ENCODE peak calls at places on chromosomes 4 and X, in ten cellular contexts. One of them, this sample, is unnamed.

GRCh38 chr4:36187723-36188333 is 56.5 kb downstream of the ARAP2 start:
- DNase-seq in adrenal gland: no peak
- DNase-seq in WERI-Rb-1: no peak
- DNase-seq in psoas muscle: no peak
- DNase-seq in tibial artery: no peak
- DNase-seq in pancreas: no peak
- DNase-seq in CD4-positive, alpha-beta T cell: no peak
- DNase-seq in cardiac muscle cell: peak; percentile 16
- DNase-seq in CD8-positive, alpha-beta T cell: no peak
- DNase-seq in IMR-90: peak; percentile 33
- DNase-seq in this sample: no peak

GRCh38 chr4:23904639-23905061 is 14.8 kb upstream of the PPARGC1A start:
- DNase-seq in adrenal gland: no peak
- DNase-seq in WERI-Rb-1: no peak
- DNase-seq in psoas muscle: no peak
- DNase-seq in tibial artery: no peak
- DNase-seq in pancreas: no peak
- DNase-seq in CD4-positive, alpha-beta T cell: no peak
- DNase-seq in cardiac muscle cell: no peak
- DNase-seq in CD8-positive, alpha-beta T cell: no peak
- DNase-seq in IMR-90: no peak
- DNase-seq in this sample: peak; percentile 41

GRCh38 chr4:15378055-15378454 is 49.8 kb upstream of the C1QTNF7 start:
- DNase-seq in adrenal gland: no peak
- DNase-seq in WERI-Rb-1: no peak
- DNase-seq in psoas muscle: no peak
- DNase-seq in tibial artery: no peak
- DNase-seq in pancreas: no peak
- DNase-seq in CD4-positive, alpha-beta T cell: no peak
- DNase-seq in cardiac muscle cell: peak; percentile 40
- DNase-seq in CD8-positive, alpha-beta T cell: no peak
- DNase-seq in IMR-90: peak; percentile 38
- DNase-seq in this sample: no peak

GRCh38 chrX:130155564-130155963 is 10.1 kb downstream of the AIFM1 start:
- DNase-seq in adrenal gland: no peak
- DNase-seq in WERI-Rb-1: peak; percentile 12
- DNase-seq in psoas muscle: no peak
- DNase-seq in tibial artery: no peak
- DNase-seq in pancreas: no peak
- DNase-seq in CD4-positive, alpha-beta T cell: no peak
- DNase-seq in cardiac muscle cell: peak; percentile 30
- DNase-seq in CD8-positive, alpha-beta T cell: no peak
- DNase-seq in IMR-90: no peak
- DNase-seq in this sample: no peak

GRCh38 chrX:39846460-39846859 is 251.3 kb downstream of the BCOR start:
- DNase-seq in adrenal gland: no peak
- DNase-seq in WERI-Rb-1: no peak
- DNase-seq in psoas muscle: no peak
- DNase-seq in tibial artery: no peak
- DNase-seq in pancreas: no peak
- DNase-seq in CD4-positive, alpha-beta T cell: no peak
- DNase-seq in cardiac muscle cell: no peak
- DNase-seq in CD8-positive, alpha-beta T cell: no peak
- DNase-seq in IMR-90: no peak
- DNase-seq in this sample: no peak

GRCh38 chr4:46123872-46124755 is at the start of gene GABRG1:
- DNase-seq in adrenal gland: peak; percentile 9
- DNase-seq in WERI-Rb-1: no peak
- DNase-seq in psoas muscle: no peak
- DNase-seq in tibial artery: no peak
- DNase-seq in pancreas: no peak
- DNase-seq in CD4-positive, alpha-beta T cell: no peak
- DNase-seq in cardiac muscle cell: no peak
- DNase-seq in CD8-positive, alpha-beta T cell: no peak
- DNase-seq in IMR-90: no peak
- DNase-seq in this sample: no peak

GRCh38 chrX:48025561-48025960 is 18.8 kb downstream of the SPACA5 start:
- DNase-seq in adrenal gland: peak; percentile 50
- DNase-seq in WERI-Rb-1: peak; percentile 65
- DNase-seq in psoas muscle: no peak
- DNase-seq in tibial artery: no peak
- DNase-seq in pancreas: no peak
- DNase-seq in CD4-positive, alpha-beta T cell: no peak
- DNase-seq in cardiac muscle cell: peak; percentile 71
- DNase-seq in CD8-positive, alpha-beta T cell: no peak
- DNase-seq in IMR-90: peak; percentile 61
- DNase-seq in this sample: peak; percentile 20

GRCh38 chrX:48468247-48468671 is 1.8 kb downstream of the SLC38A5 start:
- DNase-seq in adrenal gland: no peak
- DNase-seq in WERI-Rb-1: peak; percentile 88
- DNase-seq in psoas muscle: no peak
- DNase-seq in tibial artery: no peak
- DNase-seq in pancreas: peak; percentile 62
- DNase-seq in CD4-positive, alpha-beta T cell: peak; percentile 36
- DNase-seq in cardiac muscle cell: no peak
- DNase-seq in CD8-positive, alpha-beta T cell: no peak
- DNase-seq in IMR-90: no peak
- DNase-seq in this sample: no peak

GRCh38 chr4:151035321-151035720 is 20.2 kb upstream of the LRBA start:
- DNase-seq in adrenal gland: no peak
- DNase-seq in WERI-Rb-1: no peak
- DNase-seq in psoas muscle: no peak
- DNase-seq in tibial artery: no peak
- DNase-seq in pancreas: peak; percentile 14
- DNase-seq in CD4-positive, alpha-beta T cell: no peak
- DNase-seq in cardiac muscle cell: no peak
- DNase-seq in CD8-positive, alpha-beta T cell: no peak
- DNase-seq in IMR-90: no peak
- DNase-seq in this sample: no peak

GRCh38 chrX:50114113-50114512 is 86.7 kb downstream of the AKAP4 start:
- DNase-seq in adrenal gland: no peak
- DNase-seq in WERI-Rb-1: no peak
- DNase-seq in psoas muscle: no peak
- DNase-seq in tibial artery: no peak
- DNase-seq in pancreas: no peak
- DNase-seq in CD4-positive, alpha-beta T cell: no peak
- DNase-seq in cardiac muscle cell: no peak
- DNase-seq in CD8-positive, alpha-beta T cell: no peak
- DNase-seq in IMR-90: no peak
- DNase-seq in this sample: no peak

GRCh38 chrX:46407036-46407752 is 138.0 kb downstream of the ZNF674 start:
- DNase-seq in adrenal gland: no peak
- DNase-seq in WERI-Rb-1: no peak
- DNase-seq in psoas muscle: no peak
- DNase-seq in tibial artery: no peak
- DNase-seq in pancreas: no peak
- DNase-seq in CD4-positive, alpha-beta T cell: no peak
- DNase-seq in cardiac muscle cell: no peak
- DNase-seq in CD8-positive, alpha-beta T cell: no peak
- DNase-seq in IMR-90: no peak
- DNase-seq in this sample: no peak

GRCh38 chrX:53831662-53832635 is 145.4 kb upstream of the HUWE1 start:
- DNase-seq in adrenal gland: no peak
- DNase-seq in WERI-Rb-1: peak; percentile 41
- DNase-seq in psoas muscle: no peak
- DNase-seq in tibial artery: no peak
- DNase-seq in pancreas: peak; percentile 4
- DNase-seq in CD4-positive, alpha-beta T cell: peak; percentile 34
- DNase-seq in cardiac muscle cell: peak; percentile 23
- DNase-seq in CD8-positive, alpha-beta T cell: peak; percentile 39
- DNase-seq in IMR-90: peak; percentile 7
- DNase-seq in this sample: no peak

GRCh38 chrX:40683245-40683644 is 35.9 kb upstream of the CXorf38 start:
- DNase-seq in adrenal gland: no peak
- DNase-seq in WERI-Rb-1: no peak
- DNase-seq in psoas muscle: no peak
- DNase-seq in tibial artery: no peak
- DNase-seq in pancreas: no peak
- DNase-seq in CD4-positive, alpha-beta T cell: no peak
- DNase-seq in cardiac muscle cell: no peak
- DNase-seq in CD8-positive, alpha-beta T cell: no peak
- DNase-seq in IMR-90: no peak
- DNase-seq in this sample: no peak

GRCh38 chrX:109740076-109740809 is 7.2 kb upstream of the ACSL4 start:
- DNase-seq in adrenal gland: peak; percentile 33
- DNase-seq in WERI-Rb-1: no peak
- DNase-seq in psoas muscle: no peak
- DNase-seq in tibial artery: no peak
- DNase-seq in pancreas: no peak
- DNase-seq in CD4-positive, alpha-beta T cell: no peak
- DNase-seq in cardiac muscle cell: peak; percentile 64
- DNase-seq in CD8-positive, alpha-beta T cell: no peak
- DNase-seq in IMR-90: peak; percentile 52
- DNase-seq in this sample: no peak

GRCh38 chr4:104382961-104383360 is 111.7 kb downstream of the CXXC4 start:
- DNase-seq in adrenal gland: no peak
- DNase-seq in WERI-Rb-1: no peak
- DNase-seq in psoas muscle: no peak
- DNase-seq in tibial artery: no peak
- DNase-seq in pancreas: no peak
- DNase-seq in CD4-positive, alpha-beta T cell: no peak
- DNase-seq in cardiac muscle cell: no peak
- DNase-seq in CD8-positive, alpha-beta T cell: no peak
- DNase-seq in IMR-90: no peak
- DNase-seq in this sample: no peak

GRCh38 chr4:38688676-38689355 is 24.8 kb downstream of the KLF3 start:
- DNase-seq in adrenal gland: peak; percentile 55
- DNase-seq in WERI-Rb-1: no peak
- DNase-seq in psoas muscle: no peak
- DNase-seq in tibial artery: no peak
- DNase-seq in pancreas: no peak
- DNase-seq in CD4-positive, alpha-beta T cell: no peak
- DNase-seq in cardiac muscle cell: no peak
- DNase-seq in CD8-positive, alpha-beta T cell: no peak
- DNase-seq in IMR-90: no peak
- DNase-seq in this sample: no peak

GRCh38 chrX:154748712-154749339 is 2.1 kb downstream of the GAB3 start:
- DNase-seq in adrenal gland: peak; percentile 35
- DNase-seq in WERI-Rb-1: peak; percentile 49
- DNase-seq in psoas muscle: no peak
- DNase-seq in tibial artery: no peak
- DNase-seq in pancreas: no peak
- DNase-seq in CD4-positive, alpha-beta T cell: peak; percentile 45
- DNase-seq in cardiac muscle cell: peak; percentile 69
- DNase-seq in CD8-positive, alpha-beta T cell: peak; percentile 53
- DNase-seq in IMR-90: peak; percentile 50
- DNase-seq in this sample: no peak

GRCh38 chr4:13559414-13559813 is 15.1 kb upstream of the NKX3-2 start:
- DNase-seq in adrenal gland: no peak
- DNase-seq in WERI-Rb-1: no peak
- DNase-seq in psoas muscle: no peak
- DNase-seq in tibial artery: no peak
- DNase-seq in pancreas: no peak
- DNase-seq in CD4-positive, alpha-beta T cell: no peak
- DNase-seq in cardiac muscle cell: peak; percentile 74
- DNase-seq in CD8-positive, alpha-beta T cell: no peak
- DNase-seq in IMR-90: peak; percentile 78
- DNase-seq in this sample: no peak

GRCh38 chr4:6916587-6917444 is 7.2 kb downstream of the TBC1D14 start:
- DNase-seq in adrenal gland: peak; percentile 84
- DNase-seq in WERI-Rb-1: peak; percentile 49
- DNase-seq in psoas muscle: no peak
- DNase-seq in tibial artery: no peak
- DNase-seq in pancreas: no peak
- DNase-seq in CD4-positive, alpha-beta T cell: peak; percentile 59
- DNase-seq in cardiac muscle cell: peak; percentile 26
- DNase-seq in CD8-positive, alpha-beta T cell: peak; percentile 69
- DNase-seq in IMR-90: no peak
- DNase-seq in this sample: no peak
- H3K27ac ChIP-seq in adrenal gland: peak overlapping the region; percentile 43
- H3K27ac ChIP-seq in WERI-Rb-1: peak overlapping the region; percentile 50
- H3K27ac ChIP-seq in psoas muscle: peak overlapping the region; percentile 67
- H3K27ac ChIP-seq in tibial artery: no peak overlapping the region
- H3K27ac ChIP-seq in pancreas: peak overlapping the region; percentile 58
- H3K27ac ChIP-seq in CD4-positive, alpha-beta T cell: peak overlapping the region; percentile 59
- H3K27ac ChIP-seq in cardiac muscle cell: no peak overlapping the region
- H3K27ac ChIP-seq in CD8-positive, alpha-beta T cell: peak overlapping the region; percentile 34
- H3K27ac ChIP-seq in IMR-90: no peak overlapping the region
- H3K27ac ChIP-seq in this sample: peak overlapping the region; percentile 53

DNA sequence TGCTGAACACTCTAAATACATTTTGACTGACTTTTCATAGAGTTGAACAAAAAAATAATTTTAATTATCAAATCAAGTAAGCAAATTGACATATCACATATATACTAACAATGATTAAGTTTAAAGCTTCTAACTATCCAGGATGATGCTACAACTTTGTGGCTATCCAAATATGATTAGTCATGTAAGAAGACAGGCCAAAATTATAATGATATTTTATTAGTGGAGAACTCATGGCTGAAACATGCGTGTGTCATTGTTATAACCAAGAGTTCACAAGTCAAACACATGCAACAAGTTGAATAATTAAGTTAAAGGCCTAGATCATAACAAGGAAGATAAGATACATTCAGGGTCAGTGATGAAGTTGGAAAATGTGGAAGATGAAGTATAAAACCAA is 346.8 kb downstream of the FSTL5 start:
- DNase-seq in adrenal gland: no peak
- DNase-seq in WERI-Rb-1: no peak
- DNase-seq in psoas muscle: no peak
- DNase-seq in tibial artery: no peak
- DNase-seq in pancreas: no peak
- DNase-seq in CD4-positive, alpha-beta T cell: no peak
- DNase-seq in cardiac muscle cell: no peak
- DNase-seq in CD8-positive, alpha-beta T cell: no peak
- DNase-seq in IMR-90: no peak
- DNase-seq in this sample: no peak
- H3K27ac ChIP-seq in adrenal gland: no peak overlapping the region
- H3K27ac ChIP-seq in WERI-Rb-1: no peak overlapping the region
- H3K27ac ChIP-seq in psoas muscle: no peak overlapping the region
- H3K27ac ChIP-seq in tibial artery: no peak overlapping the region
- H3K27ac ChIP-seq in pancreas: no peak overlapping the region
- H3K27ac ChIP-seq in CD4-positive, alpha-beta T cell: no peak overlapping the region
- H3K27ac ChIP-seq in cardiac muscle cell: no peak overlapping the region
- H3K27ac ChIP-seq in CD8-positive, alpha-beta T cell: no peak overlapping the region
- H3K27ac ChIP-seq in IMR-90: no peak overlapping the region
- H3K27ac ChIP-seq in this sample: no peak overlapping the region

GRCh38 chrX:67780694-67781109 is 236.9 kb downstream of the AR start:
- DNase-seq in adrenal gland: peak; percentile 90
- DNase-seq in WERI-Rb-1: no peak
- DNase-seq in psoas muscle: peak; percentile 74
- DNase-seq in tibial artery: peak; percentile 88
- DNase-seq in pancreas: peak; percentile 9
- DNase-seq in CD4-positive, alpha-beta T cell: no peak
- DNase-seq in cardiac muscle cell: peak; percentile 97
- DNase-seq in CD8-positive, alpha-beta T cell: no peak
- DNase-seq in IMR-90: peak; percentile 78
- DNase-seq in this sample: no peak
- H3K27ac ChIP-seq in adrenal gland: peak overlapping the region; percentile 81
- H3K27ac ChIP-seq in WERI-Rb-1: no peak overlapping the region
- H3K27ac ChIP-seq in psoas muscle: peak overlapping the region; percentile 77
- H3K27ac ChIP-seq in tibial artery: peak overlapping the region; percentile 79
- H3K27ac ChIP-seq in pancreas: peak overlapping the region; percentile 13
- H3K27ac ChIP-seq in CD4-positive, alpha-beta T cell: no peak overlapping the region
- H3K27ac ChIP-seq in cardiac muscle cell: peak overlapping the region; percentile 79
- H3K27ac ChIP-seq in CD8-positive, alpha-beta T cell: no peak overlapping the region
- H3K27ac ChIP-seq in IMR-90: peak overlapping the region; percentile 70
- H3K27ac ChIP-seq in this sample: no peak overlapping the region

DNA sequence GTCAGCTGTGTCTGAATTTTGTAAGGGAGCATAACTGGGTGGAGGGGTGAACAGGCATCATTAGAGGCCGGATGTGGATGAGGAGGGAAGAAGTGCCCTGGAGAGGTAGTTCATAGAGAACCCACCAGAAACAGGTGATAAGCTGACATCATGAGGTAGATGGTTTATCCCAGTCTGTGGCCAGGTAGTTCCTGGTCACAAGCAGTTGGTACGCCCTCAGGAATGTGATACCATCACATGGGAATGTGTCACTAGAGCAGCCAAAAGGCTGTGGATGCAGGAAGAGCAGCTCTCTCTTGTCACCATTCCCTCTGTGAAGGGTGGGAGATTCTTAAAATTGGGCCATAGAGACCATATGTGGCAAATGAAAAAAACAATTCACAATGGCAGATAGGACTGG is 21.9 kb downstream of the MSN start:
- DNase-seq in adrenal gland: no peak
- DNase-seq in WERI-Rb-1: no peak
- DNase-seq in psoas muscle: no peak
- DNase-seq in tibial artery: no peak
- DNase-seq in pancreas: no peak
- DNase-seq in CD4-positive, alpha-beta T cell: no peak
- DNase-seq in cardiac muscle cell: no peak
- DNase-seq in CD8-positive, alpha-beta T cell: no peak
- DNase-seq in IMR-90: no peak
- DNase-seq in this sample: no peak
- H3K27ac ChIP-seq in adrenal gland: no peak overlapping the region
- H3K27ac ChIP-seq in WERI-Rb-1: no peak overlapping the region
- H3K27ac ChIP-seq in psoas muscle: peak overlapping the region; percentile 80
- H3K27ac ChIP-seq in tibial artery: peak overlapping the region; percentile 79
- H3K27ac ChIP-seq in pancreas: no peak overlapping the region
- H3K27ac ChIP-seq in CD4-positive, alpha-beta T cell: peak overlapping the region; percentile 39
- H3K27ac ChIP-seq in cardiac muscle cell: no peak overlapping the region
- H3K27ac ChIP-seq in CD8-positive, alpha-beta T cell: no peak overlapping the region
- H3K27ac ChIP-seq in IMR-90: peak overlapping the region; percentile 3
- H3K27ac ChIP-seq in this sample: no peak overlapping the region